ENCODE peak calls at places on chromosomes 3 and 15, in ten cellular contexts. V, S, A, B, X, U, N, C, I and Y are unnamed samples.

GRCh38 chr3:178203650-178204049 is 332.6 kb upstream of the KCNMB2 start:
- DNase-seq in V (no peak), A (no peak), C (no peak), N (no peak), U (no peak), I (no peak), X (no peak), S (no peak), B (no peak), Y (no peak)

GRCh38 chr3:33202581-33203457 is 15.8 kb downstream of the SUSD5 start:
- DNase-seq in N (no peak), B (no peak), A (no peak), C (no peak), V (peak), X (no peak), S (no peak), I (no peak), U (no peak), Y (no peak)

GRCh38 chr3:191065183-191065805 is 133.7 kb upstream of the OSTN start:
- DNase-seq in B (no peak), X (peak), C (no peak), I (no peak), S (no peak), A (no peak), U (no peak), V (no peak), N (no peak), Y (no peak)

GRCh38 chr3:194381460-194381875 is 11.9 kb upstream of the LRRC15 start:
- DNase-seq in B (no peak), I (no peak), N (no peak), U (no peak), S (peak), X (peak), A (no peak), V (no peak), C (no peak), Y (peak)

GRCh38 chr3:126017310-126017709 is 48.3 kb downstream of the ROPN1B start:
- DNase-seq in X (no peak), I (no peak), V (no peak), N (no peak), U (no peak), C (no peak), A (no peak), S (no peak), B (no peak), Y (no peak)

GRCh38 chr15:56236197-56236596 is 7.5 kb downstream of the RFX7 start:
- DNase-seq in S (no peak), N (no peak), C (no peak), U (no peak), B (no peak), X (no peak), V (no peak), I (no peak), A (no peak), Y (no peak)

GRCh38 chr3:157239082-157239704 is 79.2 kb upstream of the CCNL1 start:
- DNase-seq in V (peak), C (peak), S (peak), I (peak), U (peak), B (peak), A (peak), X (peak), N (peak), Y (peak)

GRCh38 chr3:139182598-139182997 is 137.9 kb upstream of the PRR23C start:
- DNase-seq in N (no peak), I (no peak), C (no peak), A (no peak), U (no peak), S (no peak), B (no peak), V (no peak), X (no peak), Y (no peak)

GRCh38 chr15:101611580-101612299 is 40.4 kb downstream of the TM2D3 start:
- DNase-seq in B (no peak), C (no peak), X (no peak), V (no peak), A (no peak), S (no peak), N (no peak), U (no peak), I (no peak), Y (no peak)

GRCh38 chr15:68271854-68272471 is 5.6 kb upstream of the FEM1B start:
- DNase-seq in S (no peak), V (peak), B (no peak), A (no peak), C (no peak), X (peak), N (no peak), U (no peak), I (no peak), Y (peak)